ENCODE peak calls at places on chromosomes 5 and 9, in ten cellular contexts. Y is fibroblast of lung, L is astrocyte of the spinal cord, T is PC-3, E is AG10803, R is BE2C, W is foreskin fibroblast, F is neural crest cell, Q is A549, G is testis. A is an unnamed sample.

GRCh38 chr9:15873573-15874177 is 320.8 kb downstream of the CCDC171 start:
- DNase-seq in W (peak), T (peak), L (peak), Q (peak), R (no peak), F (no peak), Y (peak), G (no peak), E (peak), A (peak)

GRCh38 chr5:22488427-22488826 is 364.7 kb downstream of the CDH12 start:
- DNase-seq in Q (no peak), T (no peak), L (no peak), W (no peak), R (no peak), G (no peak), E (no peak), F (no peak), Y (no peak), A (no peak)

GRCh38 chr5:148163345-148163744 is 5.0 kb upstream of the SPINK14 start:
- DNase-seq in Y (no peak), T (no peak), L (no peak), E (no peak), R (no peak), Q (no peak), F (no peak), W (no peak), G (no peak), A (no peak)

GRCh38 chr9:9970514-9970913 is 642.3 kb downstream of the PTPRD start:
- DNase-seq in W (no peak), L (no peak), F (no peak), R (no peak), T (no peak), G (no peak), Y (no peak), E (no peak), Q (no peak), A (no peak)

GRCh38 chr5:134124289-134125194 is 10.1 kb downstream of the TCF7 start:
- DNase-seq in Y (peak), W (peak), T (peak), R (no peak), Q (no peak), L (peak), F (no peak), G (no peak), E (peak), A (peak)

GRCh38 chr9:5571629-5572232 is 57.2 kb upstream of the RIC1 start:
- DNase-seq in G (no peak), E (no peak), Y (no peak), Q (no peak), T (no peak), L (no peak), W (no peak), F (no peak), R (no peak), A (no peak)

GRCh38 chr9:118325757-118326156 is 621.6 kb downstream of the TLR4 start:
- DNase-seq in G (no peak), L (no peak), R (no peak), E (no peak), Y (no peak), Q (no peak), T (no peak), W (no peak), F (no peak), A (no peak)

GRCh38 chr9:111610149-111610548 is 10.7 kb upstream of the PTGR1 start:
- DNase-seq in G (no peak), Q (no peak), R (no peak), Y (no peak), L (no peak), F (no peak), E (no peak), T (no peak), W (no peak), A (no peak)

GRCh38 chr5:51387854-51388320 is 4.6 kb downstream of the ISL1 start:
- DNase-seq in R (peak), W (no peak), E (no peak), Y (no peak), L (no peak), G (no peak), Q (no peak), F (no peak), T (no peak), A (no peak)

GRCh38 chr9:137893670-137894069 is 16.1 kb downstream of the CACNA1B start:
- DNase-seq in F (no peak), R (no peak), Y (no peak), Q (no peak), T (no peak), L (no peak), W (no peak), G (no peak), E (no peak), A (no peak)

GRCh38 chr9:132141364-132141947 is 20.4 kb upstream of the NTNG2 start:
- DNase-seq in Q (no peak), T (no peak), L (peak), F (peak), G (no peak), W (no peak), E (no peak), R (no peak), Y (peak), A (no peak)

GRCh38 chr9:133238272-133238850 is 29.3 kb upstream of the OBP2B start:
- DNase-seq in G (peak), F (peak), T (no peak), L (peak), Q (peak), Y (peak), E (peak), R (no peak), W (peak), A (no peak)

DNA sequence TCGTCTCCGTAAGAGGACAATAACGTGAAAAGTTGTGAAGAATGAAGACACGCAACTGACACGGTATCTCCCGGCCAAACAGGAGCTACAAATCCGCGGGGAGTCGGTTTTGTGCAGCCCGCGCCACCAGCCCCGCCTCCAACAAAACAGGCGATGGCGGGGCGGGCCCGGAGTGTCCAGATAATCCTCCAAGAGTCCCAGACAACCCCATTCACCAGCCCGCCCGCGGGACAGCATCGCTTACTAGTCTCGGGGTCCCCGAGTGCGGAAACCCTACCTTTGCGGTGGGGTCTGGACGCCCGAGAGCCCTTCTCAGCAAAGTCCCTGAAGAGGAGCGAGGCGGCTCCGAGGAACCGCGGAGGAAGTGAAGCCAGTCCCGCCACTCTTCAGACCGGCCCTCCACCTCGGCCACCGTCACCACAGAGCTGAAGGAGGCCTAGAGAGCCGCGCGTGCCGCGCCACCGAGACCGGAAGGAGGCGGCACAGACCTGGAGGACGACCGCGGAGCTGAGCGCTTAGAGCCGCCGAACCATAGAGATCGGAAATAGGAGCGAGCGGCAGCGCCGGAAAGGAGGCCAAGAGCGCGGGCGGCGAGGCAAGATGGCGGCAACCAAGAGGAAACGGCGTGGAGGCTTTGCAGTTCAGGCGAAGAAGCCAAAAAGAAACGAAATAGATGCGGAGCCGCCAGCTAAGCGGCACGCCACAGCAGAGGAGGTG is at the start of the genes BRIX1 and RAD1:
- DNase-seq in L (peak), T (peak), F (peak), R (peak), Q (peak), G (peak), W (peak), Y (peak), E (peak), A (peak)
- TF ChIP-seq CTCF in L (no peak), T (no peak), F (no peak), R (no peak), Q (no peak), G (peak), W (no peak), Y (peak), E (peak), A (peak)

GRCh38 chr5:39986614-39987013 is 561.8 kb upstream of the DAB2 start:
- DNase-seq in T (peak), E (peak), W (no peak), G (no peak), F (no peak), R (no peak), Q (no peak), Y (no peak), L (no peak), A (no peak)
- TF ChIP-seq CTCF in T (peak), E (peak), W (no peak), G (no peak), F (no peak), R (no peak), Q (peak), Y (no peak), L (peak), A (peak)

DNA sequence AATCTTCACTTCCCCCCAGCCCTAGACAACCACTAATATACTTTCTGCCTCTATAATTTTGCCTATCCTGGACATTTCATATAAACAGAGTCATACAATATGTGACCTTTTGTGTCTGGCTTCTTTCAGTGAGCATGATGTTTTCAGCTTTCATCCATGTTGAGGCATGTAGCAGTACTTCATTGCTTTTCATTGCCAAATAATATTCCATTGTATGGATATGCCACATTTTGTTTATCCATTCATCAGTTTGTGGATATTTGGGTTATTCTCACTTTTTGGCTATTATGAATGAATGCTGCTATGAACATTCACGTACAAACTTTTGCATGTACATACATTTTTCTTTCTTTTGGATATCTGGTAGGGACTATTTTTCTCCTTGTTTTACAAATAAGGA is 49.0 kb downstream of the WWC1 start:
- DNase-seq in Y (no peak), E (no peak), F (no peak), G (no peak), R (no peak), W (no peak), L (no peak), Q (no peak), T (no peak), A (no peak)
- TF ChIP-seq CTCF in Y (no peak), E (no peak), F (no peak), G (no peak), R (no peak), W (no peak), L (no peak), Q (no peak), T (no peak), A (no peak)

GRCh38 chr9:98740226-98740881 is 31.6 kb upstream of the GABBR2 start:
- DNase-seq in L (no peak), E (no peak), G (no peak), Q (no peak), W (no peak), F (no peak), R (peak), Y (no peak), T (no peak), A (no peak)
- TF ChIP-seq CTCF in L (no peak), E (no peak), G (no peak), Q (no peak), W (no peak), F (no peak), R (no peak), Y (no peak), T (no peak), A (no peak)

GRCh38 chr9:76459691-76460635 is 981 bp downstream of the GCNT1 start:
- DNase-seq in Q (peak), Y (peak), G (peak), R (peak), E (peak), W (peak), F (peak), T (peak), L (peak), A (peak)
- TF ChIP-seq CTCF in Q (no peak), Y (peak), G (no peak), R (peak), E (peak), W (peak), F (peak), T (peak), L (peak), A (peak)

GRCh38 chr9:100213730-100214477 is 114.9 kb downstream of the INVS start:
- DNase-seq in G (no peak), W (peak), T (peak), R (no peak), L (peak), E (peak), F (no peak), Q (no peak), Y (no peak), A (peak)
- TF ChIP-seq CTCF in G (no peak), W (no peak), T (no peak), R (no peak), L (no peak), E (no peak), F (no peak), Q (no peak), Y (no peak), A (no peak)

A was measured in HFFc6.